ENCODE peak calls at places on chromosomes 13 and 19, in five cellular contexts. One of them, this sample, is unnamed.

GRCh38 chr19:2495130-2495641 is 19.3 kb downstream of the GADD45B start:
- DNase-seq in heart right ventricle: peak
- DNase-seq in breast epithelium: peak
- DNase-seq in CD8-positive, alpha-beta T cell: peak
- DNase-seq in uterus: peak
- DNase-seq in this sample: peak

GRCh38 chr19:41111750-41112295 is 2.4 kb upstream of the CYP2F1 start:
- DNase-seq in heart right ventricle: no peak
- DNase-seq in breast epithelium: no peak
- DNase-seq in CD8-positive, alpha-beta T cell: no peak
- DNase-seq in uterus: no peak
- DNase-seq in this sample: no peak

GRCh38 chr19:49361438-49362047 is 673 bp downstream of the TEAD2 start:
- DNase-seq in heart right ventricle: peak
- DNase-seq in breast epithelium: peak
- DNase-seq in CD8-positive, alpha-beta T cell: no peak
- DNase-seq in uterus: peak
- DNase-seq in this sample: peak

GRCh38 chr19:9741476-9742171 is 26.9 kb downstream of the ZNF846 start:
- DNase-seq in heart right ventricle: no peak
- DNase-seq in breast epithelium: no peak
- DNase-seq in CD8-positive, alpha-beta T cell: no peak
- DNase-seq in uterus: no peak
- DNase-seq in this sample: no peak

GRCh38 chr19:10431254-10431942 is 11.1 kb downstream of the PDE4A start:
- DNase-seq in heart right ventricle: no peak
- DNase-seq in breast epithelium: no peak
- DNase-seq in CD8-positive, alpha-beta T cell: no peak
- DNase-seq in uterus: peak
- DNase-seq in this sample: peak

GRCh38 chr19:56149656-56150038 is 8.6 kb downstream of the ZNF444 start:
- DNase-seq in heart right ventricle: no peak
- DNase-seq in breast epithelium: no peak
- DNase-seq in CD8-positive, alpha-beta T cell: no peak
- DNase-seq in uterus: no peak
- DNase-seq in this sample: no peak

GRCh38 chr13:113883314-113883811 is 19.5 kb upstream of the GAS6 start:
- DNase-seq in heart right ventricle: no peak
- DNase-seq in breast epithelium: no peak
- DNase-seq in CD8-positive, alpha-beta T cell: peak
- DNase-seq in uterus: no peak
- DNase-seq in this sample: no peak

GRCh38 chr13:107864543-107865460 is 350.5 kb downstream of the LIG4 start:
- DNase-seq in heart right ventricle: no peak
- DNase-seq in breast epithelium: no peak
- DNase-seq in CD8-positive, alpha-beta T cell: no peak
- DNase-seq in uterus: no peak
- DNase-seq in this sample: no peak

GRCh38 chr19:7673995-7674667 is 2.8 kb upstream of the MCEMP1 start:
- DNase-seq in heart right ventricle: peak
- DNase-seq in breast epithelium: no peak
- DNase-seq in CD8-positive, alpha-beta T cell: no peak
- DNase-seq in uterus: peak
- DNase-seq in this sample: peak

GRCh38 chr13:59409651-59410200 is 754.0 kb downstream of the DIAPH3 start:
- DNase-seq in heart right ventricle: no peak
- DNase-seq in breast epithelium: no peak
- DNase-seq in CD8-positive, alpha-beta T cell: no peak
- DNase-seq in uterus: no peak
- DNase-seq in this sample: no peak

GRCh38 chr13:49502954-49503353 is 7.2 kb downstream of the PHF11 start:
- DNase-seq in heart right ventricle: no peak
- DNase-seq in breast epithelium: no peak
- DNase-seq in CD8-positive, alpha-beta T cell: no peak
- DNase-seq in uterus: peak
- DNase-seq in this sample: no peak

GRCh38 chr19:6242677-6243076 is 37.1 kb downstream of the MLLT1 start:
- DNase-seq in heart right ventricle: no peak
- DNase-seq in breast epithelium: no peak
- DNase-seq in CD8-positive, alpha-beta T cell: no peak
- DNase-seq in uterus: no peak
- DNase-seq in this sample: no peak

GRCh38 chr19:12668937-12669271 is 2.3 kb downstream of the WDR83 start:
- DNase-seq in heart right ventricle: peak
- DNase-seq in breast epithelium: peak
- DNase-seq in CD8-positive, alpha-beta T cell: no peak
- DNase-seq in uterus: peak
- DNase-seq in this sample: peak

GRCh38 chr19:22427587-22428298 is 5.6 kb upstream of the ZNF98 start:
- DNase-seq in heart right ventricle: no peak
- DNase-seq in breast epithelium: peak
- DNase-seq in CD8-positive, alpha-beta T cell: no peak
- DNase-seq in uterus: no peak
- DNase-seq in this sample: no peak

GRCh38 chr19:35704218-35704617 is at the start of gene ZBTB32:
- DNase-seq in heart right ventricle: no peak
- DNase-seq in breast epithelium: no peak
- DNase-seq in CD8-positive, alpha-beta T cell: no peak
- DNase-seq in uterus: no peak
- DNase-seq in this sample: no peak

GRCh38 chr13:114053026-114053425 is 79.2 kb upstream of the C13orf46 start:
- DNase-seq in heart right ventricle: no peak
- DNase-seq in breast epithelium: no peak
- DNase-seq in CD8-positive, alpha-beta T cell: no peak
- DNase-seq in uterus: no peak
- DNase-seq in this sample: no peak

GRCh38 chr13:91504216-91504615 is 105.8 kb downstream of the GPC5 start:
- DNase-seq in heart right ventricle: no peak
- DNase-seq in breast epithelium: no peak
- DNase-seq in CD8-positive, alpha-beta T cell: no peak
- DNase-seq in uterus: no peak
- DNase-seq in this sample: no peak

GRCh38 chr19:8017808-8018207 is 12.4 kb upstream of the ELAVL1 start:
- DNase-seq in heart right ventricle: no peak
- DNase-seq in breast epithelium: no peak
- DNase-seq in CD8-positive, alpha-beta T cell: peak
- DNase-seq in uterus: no peak
- DNase-seq in this sample: peak

GRCh38 chr13:107457686-107458085 is 757.6 kb downstream of the LIG4 start:
- DNase-seq in heart right ventricle: no peak
- DNase-seq in breast epithelium: no peak
- DNase-seq in CD8-positive, alpha-beta T cell: no peak
- DNase-seq in uterus: no peak
- DNase-seq in this sample: no peak

GRCh38 chr13:32228330-32229041 is 86.7 kb downstream of the ZAR1L start:
- DNase-seq in heart right ventricle: no peak
- DNase-seq in breast epithelium: no peak
- DNase-seq in CD8-positive, alpha-beta T cell: no peak
- DNase-seq in uterus: no peak
- DNase-seq in this sample: no peak

GRCh38 chr19:46428278-46429141 is at the start of gene PNMA8C:
- DNase-seq in heart right ventricle: peak
- DNase-seq in breast epithelium: peak
- DNase-seq in CD8-positive, alpha-beta T cell: peak
- DNase-seq in uterus: peak
- DNase-seq in this sample: peak

GRCh38 chr19:33397536-33398360 is 24.2 kb downstream of the CEBPG start:
- DNase-seq in heart right ventricle: no peak
- DNase-seq in breast epithelium: no peak
- DNase-seq in CD8-positive, alpha-beta T cell: no peak
- DNase-seq in uterus: no peak
- DNase-seq in this sample: no peak

GRCh38 chr13:53045110-53045509 is 16.5 kb downstream of the OLFM4 start:
- DNase-seq in heart right ventricle: no peak
- DNase-seq in breast epithelium: peak
- DNase-seq in CD8-positive, alpha-beta T cell: no peak
- DNase-seq in uterus: no peak
- DNase-seq in this sample: no peak

GRCh38 chr19:9885077-9885552 is 50.0 kb downstream of the PIN1 start:
- DNase-seq in heart right ventricle: peak
- DNase-seq in breast epithelium: no peak
- DNase-seq in CD8-positive, alpha-beta T cell: no peak
- DNase-seq in uterus: peak
- DNase-seq in this sample: no peak

GRCh38 chr13:73000027-73000674 is 58.7 kb upstream of the KLF5 start:
- DNase-seq in heart right ventricle: no peak
- DNase-seq in breast epithelium: no peak
- DNase-seq in CD8-positive, alpha-beta T cell: no peak
- DNase-seq in uterus: no peak
- DNase-seq in this sample: no peak

GRCh38 chr13:109869312-109870237 is 83.2 kb upstream of the IRS2 start:
- DNase-seq in heart right ventricle: peak
- DNase-seq in breast epithelium: peak
- DNase-seq in CD8-positive, alpha-beta T cell: no peak
- DNase-seq in uterus: peak
- DNase-seq in this sample: peak

GRCh38 chr19:49469828-49470614 is 4.0 kb upstream of the FLT3LG start:
- DNase-seq in heart right ventricle: no peak
- DNase-seq in breast epithelium: no peak
- DNase-seq in CD8-positive, alpha-beta T cell: peak
- DNase-seq in uterus: no peak
- DNase-seq in this sample: peak

DNA sequence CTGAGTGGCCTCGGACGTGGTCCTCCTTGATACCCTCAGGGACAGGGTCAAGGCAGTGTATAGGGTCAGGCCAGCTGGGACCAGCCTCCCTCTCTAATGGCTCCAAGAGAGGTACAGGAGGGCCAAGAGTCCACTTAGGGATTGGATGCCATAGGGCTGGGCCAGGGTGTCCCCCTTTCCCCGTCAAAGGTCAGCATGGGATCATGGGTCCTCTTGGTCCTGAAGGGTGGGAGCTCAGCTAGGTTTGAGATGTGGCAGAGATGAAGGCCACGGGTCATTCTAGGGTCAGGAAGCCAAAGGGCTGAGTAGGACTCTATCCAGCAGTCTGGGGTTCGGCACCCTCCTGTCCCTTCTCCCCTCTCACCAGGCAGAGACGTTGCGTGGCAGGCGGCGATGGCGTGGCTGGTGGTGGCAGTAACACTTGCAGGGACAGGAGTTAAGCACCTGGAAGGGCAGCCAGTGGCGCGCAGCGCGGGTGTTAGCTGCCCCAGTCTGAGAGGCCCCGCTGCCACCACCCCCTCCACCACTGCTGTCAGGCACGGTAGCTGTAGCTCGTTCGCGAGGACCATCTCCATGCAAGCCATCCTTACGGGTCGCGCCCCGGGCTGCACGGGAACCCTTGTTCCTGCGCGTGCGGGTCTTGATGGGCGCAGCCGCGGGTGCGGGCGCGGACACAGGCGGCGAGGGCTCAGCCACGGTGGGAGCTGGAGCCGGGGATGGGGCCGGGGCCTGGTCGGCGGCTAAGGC is 2.6 kb downstream of the GGN start:
- DNase-seq in heart right ventricle: no peak
- DNase-seq in breast epithelium: no peak
- DNase-seq in CD8-positive, alpha-beta T cell: no peak
- DNase-seq in uterus: no peak
- DNase-seq in this sample: no peak
- H3K4me3 ChIP-seq in heart right ventricle: no peak
- H3K4me3 ChIP-seq in breast epithelium: no peak
- H3K4me3 ChIP-seq in CD8-positive, alpha-beta T cell: no peak
- H3K4me3 ChIP-seq in uterus: no peak
- H3K4me3 ChIP-seq in this sample: no peak

DNA sequence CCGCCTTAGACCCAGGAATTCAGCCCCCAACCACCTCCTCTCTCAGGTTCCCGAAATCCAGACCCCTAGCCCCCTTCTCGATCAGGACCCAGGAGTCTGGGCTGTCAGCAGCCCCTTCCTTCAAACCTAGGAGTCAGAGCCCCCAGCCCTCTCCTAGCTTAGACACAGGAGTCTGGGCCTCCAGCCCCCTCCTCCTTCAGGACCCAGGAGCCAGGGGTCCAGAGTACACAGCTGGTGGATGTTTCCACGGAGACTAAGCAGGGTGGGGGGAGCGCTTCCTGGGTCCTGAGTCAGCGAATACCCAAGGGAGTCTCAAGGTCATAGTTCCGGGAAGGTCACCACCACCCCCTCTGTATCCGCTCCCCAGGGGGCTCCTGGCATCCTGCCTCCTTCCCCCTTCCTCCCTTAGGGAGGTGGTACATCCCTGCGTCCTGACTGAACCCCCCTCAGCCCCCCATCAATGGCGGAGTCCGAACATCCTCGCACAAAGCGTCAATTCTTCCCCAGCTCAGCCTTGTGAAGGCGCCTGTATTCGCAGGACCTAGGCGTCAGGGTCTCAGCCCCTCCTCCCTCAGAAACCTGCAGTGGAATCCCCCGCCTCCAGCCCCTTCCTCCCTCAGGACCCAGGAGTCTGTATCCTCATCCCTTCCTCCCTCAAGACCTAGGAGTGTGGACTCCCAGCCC is 4.6 kb downstream of the CADM4 start:
- DNase-seq in heart right ventricle: no peak
- DNase-seq in breast epithelium: peak
- DNase-seq in CD8-positive, alpha-beta T cell: no peak
- DNase-seq in uterus: no peak
- DNase-seq in this sample: no peak
- H3K4me3 ChIP-seq in heart right ventricle: no peak
- H3K4me3 ChIP-seq in breast epithelium: peak
- H3K4me3 ChIP-seq in CD8-positive, alpha-beta T cell: no peak
- H3K4me3 ChIP-seq in uterus: peak
- H3K4me3 ChIP-seq in this sample: no peak

GRCh38 chr13:74289861-74290260 is 155.7 kb upstream of the KLF12 start:
- DNase-seq in heart right ventricle: no peak
- DNase-seq in breast epithelium: no peak
- DNase-seq in CD8-positive, alpha-beta T cell: no peak
- DNase-seq in uterus: no peak
- DNase-seq in this sample: no peak

GRCh38 chr13:74288361-74288911 is 154.2 kb upstream of the KLF12 start:
- DNase-seq in heart right ventricle: peak
- DNase-seq in breast epithelium: no peak
- DNase-seq in CD8-positive, alpha-beta T cell: peak
- DNase-seq in uterus: no peak
- DNase-seq in this sample: peak

GRCh38 chr13:74289130-74289529 is 154.9 kb upstream of the KLF12 start:
- DNase-seq in heart right ventricle: no peak
- DNase-seq in breast epithelium: no peak
- DNase-seq in CD8-positive, alpha-beta T cell: no peak
- DNase-seq in uterus: no peak
- DNase-seq in this sample: no peak

GRCh38 chr13:74290324-74290773 is 156.1 kb upstream of the KLF12 start:
- DNase-seq in heart right ventricle: no peak
- DNase-seq in breast epithelium: peak
- DNase-seq in CD8-positive, alpha-beta T cell: no peak
- DNase-seq in uterus: peak
- DNase-seq in this sample: peak

GRCh38 chr13:74287672-74288169 is 153.5 kb upstream of the KLF12 start:
- DNase-seq in heart right ventricle: peak
- DNase-seq in breast epithelium: peak
- DNase-seq in CD8-positive, alpha-beta T cell: peak
- DNase-seq in uterus: peak
- DNase-seq in this sample: peak
- H3K4me3 ChIP-seq in heart right ventricle: no peak
- H3K4me3 ChIP-seq in breast epithelium: peak
- H3K4me3 ChIP-seq in CD8-positive, alpha-beta T cell: peak
- H3K4me3 ChIP-seq in uterus: no peak
- H3K4me3 ChIP-seq in this sample: peak

DNA sequence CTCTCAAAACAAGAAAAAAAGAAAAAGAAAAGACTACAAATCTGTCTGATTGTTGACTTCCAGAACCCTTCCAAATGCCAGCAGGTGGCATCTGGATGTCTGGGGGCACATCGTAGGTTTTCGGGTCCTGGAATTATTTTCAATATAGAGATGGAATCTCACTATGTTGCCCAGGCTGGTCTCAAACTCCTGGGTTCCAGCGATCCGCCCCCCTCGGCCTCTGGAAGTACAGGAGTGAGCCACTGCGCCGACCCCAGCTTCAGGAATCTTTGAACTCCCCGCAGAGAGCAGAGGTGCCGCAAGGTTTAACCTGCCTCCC is 567 bp upstream of the B3GNT3 start:
- DNase-seq in heart right ventricle: no peak
- DNase-seq in breast epithelium: no peak
- DNase-seq in CD8-positive, alpha-beta T cell: no peak
- DNase-seq in uterus: no peak
- DNase-seq in this sample: no peak
- H3K4me3 ChIP-seq in heart right ventricle: no peak
- H3K4me3 ChIP-seq in breast epithelium: peak
- H3K4me3 ChIP-seq in CD8-positive, alpha-beta T cell: no peak
- H3K4me3 ChIP-seq in uterus: no peak
- H3K4me3 ChIP-seq in this sample: no peak

This sample was measured in Peyer's patch.